ENCODE peak calls at places on chromosome 12, in seven cellular contexts. W, D, C, F, N, E and A are unnamed samples.
A peak's percentile ranks its signal among the peaks of the same experiment; 100 is the strongest.

GRCh38 chr12:82687020-82687951 is 580 bp downstream of the TMTC2 start:
- DNase-seq in N (peak; percentile 67), C (peak; percentile 47), D (peak; percentile 49), W (peak; percentile 18), E (no peak), F (peak; percentile 59), A (peak; percentile 67)

GRCh38 chr12:112907415-112908157 is 824 bp downstream of the OAS1 start:
- DNase-seq in N (no peak), D (no peak), W (no peak), C (no peak), E (peak; percentile 59), F (no peak), A (no peak)

GRCh38 chr12:6937481-6938352 is 5.9 kb upstream of the RNU7-1 start:
- DNase-seq in E (peak; percentile 93), N (peak; percentile 99), W (peak; percentile 94), C (peak; percentile 91), D (peak; percentile 89), F (peak; percentile 86), A (peak; percentile 96)

GRCh38 chr12:12716151-12716844 is 870 bp upstream of the CDKN1B start:
- DNase-seq in W (peak; percentile 46), N (peak; percentile 44), D (no peak), C (no peak), F (no peak), E (no peak), A (peak; percentile 28)

GRCh38 chr12:1978078-1978477 is 26.2 kb downstream of the DCP1B start:
- DNase-seq in C (no peak), F (no peak), E (no peak), D (no peak), W (peak; percentile 26), N (no peak), A (peak; percentile 11)

GRCh38 chr12:104648746-104649145 is 192.0 kb downstream of the CHST11 start:
- DNase-seq in N (no peak), E (no peak), C (no peak), W (no peak), D (no peak), F (no peak), A (no peak)

GRCh38 chr12:93720559-93720958 is 43.4 kb downstream of the CRADD start:
- DNase-seq in C (no peak), W (no peak), E (no peak), F (no peak), N (no peak), D (no peak), A (no peak)

GRCh38 chr12:115097406-115097805 is 413.4 kb upstream of the TBX3 start:
- DNase-seq in E (no peak), C (no peak), D (no peak), N (no peak), F (no peak), W (no peak), A (no peak)

GRCh38 chr12:51986834-51987233 is 19.9 kb upstream of the TAMALIN start:
- DNase-seq in W (no peak), E (no peak), N (no peak), F (no peak), D (no peak), C (no peak), A (no peak)

GRCh38 chr12:116588390-116589028 is 29.3 kb downstream of the MAP1LC3B2 start:
- DNase-seq in E (no peak), C (no peak), D (no peak), F (no peak), W (no peak), N (no peak), A (no peak)

GRCh38 chr12:130952545-130952954 is 1.2 kb upstream of the ADGRD1 start:
- DNase-seq in F (no peak), D (no peak), C (no peak), W (no peak), N (no peak), E (no peak), A (peak; percentile 67)

GRCh38 chr12:48125985-48126384 is 6.8 kb downstream of the PFKM start:
- DNase-seq in F (no peak), W (no peak), N (no peak), C (no peak), D (no peak), E (no peak), A (no peak)

GRCh38 chr12:70948236-70948975 is 27.9 kb upstream of the PTPRR start:
- DNase-seq in N (no peak), C (no peak), W (no peak), E (no peak), F (no peak), D (no peak), A (no peak)

GRCh38 chr12:6828671-6829531 is 694 bp downstream of the P3H3 start:
- DNase-seq in D (peak; percentile 14), N (peak; percentile 63), E (peak; percentile 48), F (no peak), W (peak; percentile 39), C (no peak), A (peak; percentile 80)